ENCODE peak calls at places on chromosomes 4 and X, in seven cellular contexts. One of them, this sample, is unnamed.

GRCh38 chr4:10089346-10089745 is 27.3 kb downstream of the WDR1 start:
- DNase-seq in IMR-90: no peak
- DNase-seq in lower lobe of right lung: peak
- DNase-seq in EL: no peak
- DNase-seq in cardiac septum: no peak
- DNase-seq in AG10803: no peak
- DNase-seq in HEK293T: peak
- DNase-seq in this sample: no peak

GRCh38 chr4:165872443-165873297 is at the start of gene TLL1:
- DNase-seq in IMR-90: no peak
- DNase-seq in lower lobe of right lung: no peak
- DNase-seq in EL: peak
- DNase-seq in cardiac septum: no peak
- DNase-seq in AG10803: no peak
- DNase-seq in HEK293T: peak
- DNase-seq in this sample: peak

GRCh38 chr4:130422255-130422654 is 1326.3 kb downstream of the C4orf33 start:
- DNase-seq in IMR-90: no peak
- DNase-seq in lower lobe of right lung: no peak
- DNase-seq in EL: no peak
- DNase-seq in cardiac septum: no peak
- DNase-seq in AG10803: no peak
- DNase-seq in HEK293T: no peak
- DNase-seq in this sample: no peak

GRCh38 chrX:39304746-39305145 is 503.5 kb downstream of the MID1IP1 start:
- DNase-seq in IMR-90: no peak
- DNase-seq in lower lobe of right lung: no peak
- DNase-seq in EL: no peak
- DNase-seq in cardiac septum: no peak
- DNase-seq in AG10803: no peak
- DNase-seq in HEK293T: no peak
- DNase-seq in this sample: no peak

GRCh38 chr4:104394409-104394813 is 100.3 kb downstream of the CXXC4 start:
- DNase-seq in IMR-90: no peak
- DNase-seq in lower lobe of right lung: peak
- DNase-seq in EL: no peak
- DNase-seq in cardiac septum: no peak
- DNase-seq in AG10803: no peak
- DNase-seq in HEK293T: peak
- DNase-seq in this sample: no peak

GRCh38 chr4:179586460-179586859 is 2144.2 kb upstream of the AGA start:
- DNase-seq in IMR-90: peak
- DNase-seq in lower lobe of right lung: no peak
- DNase-seq in EL: peak
- DNase-seq in cardiac septum: no peak
- DNase-seq in AG10803: no peak
- DNase-seq in HEK293T: no peak
- DNase-seq in this sample: no peak

GRCh38 chr4:23775694-23776093 is 114.2 kb downstream of the PPARGC1A start:
- DNase-seq in IMR-90: no peak
- DNase-seq in lower lobe of right lung: no peak
- DNase-seq in EL: no peak
- DNase-seq in cardiac septum: no peak
- DNase-seq in AG10803: no peak
- DNase-seq in HEK293T: no peak
- DNase-seq in this sample: no peak

GRCh38 chrX:15930585-15930984 is 76.0 kb upstream of the AP1S2 start:
- DNase-seq in IMR-90: peak
- DNase-seq in lower lobe of right lung: no peak
- DNase-seq in EL: peak
- DNase-seq in cardiac septum: no peak
- DNase-seq in AG10803: peak
- DNase-seq in HEK293T: no peak
- DNase-seq in this sample: peak

GRCh38 chr4:28916585-28916984 is 1803.6 kb upstream of the PCDH7 start:
- DNase-seq in IMR-90: no peak
- DNase-seq in lower lobe of right lung: no peak
- DNase-seq in EL: peak
- DNase-seq in cardiac septum: no peak
- DNase-seq in AG10803: no peak
- DNase-seq in HEK293T: no peak
- DNase-seq in this sample: no peak

GRCh38 chr4:153933851-153934688 is 145.2 kb upstream of the SFRP2 start:
- DNase-seq in IMR-90: no peak
- DNase-seq in lower lobe of right lung: no peak
- DNase-seq in EL: no peak
- DNase-seq in cardiac septum: no peak
- DNase-seq in AG10803: peak
- DNase-seq in HEK293T: no peak
- DNase-seq in this sample: no peak

GRCh38 chr4:162683659-162684370 is 482.9 kb downstream of the NAF1 start:
- DNase-seq in IMR-90: no peak
- DNase-seq in lower lobe of right lung: no peak
- DNase-seq in EL: peak
- DNase-seq in cardiac septum: no peak
- DNase-seq in AG10803: no peak
- DNase-seq in HEK293T: no peak
- DNase-seq in this sample: peak

GRCh38 chrX:23782455-23782854 is 518 bp upstream of the SAT1 start:
- DNase-seq in IMR-90: no peak
- DNase-seq in lower lobe of right lung: no peak
- DNase-seq in EL: no peak
- DNase-seq in cardiac septum: no peak
- DNase-seq in AG10803: no peak
- DNase-seq in HEK293T: no peak
- DNase-seq in this sample: no peak

GRCh38 chr4:3786196-3786869 is 20.1 kb downstream of the ADRA2C start:
- DNase-seq in IMR-90: no peak
- DNase-seq in lower lobe of right lung: no peak
- DNase-seq in EL: no peak
- DNase-seq in cardiac septum: no peak
- DNase-seq in AG10803: no peak
- DNase-seq in HEK293T: no peak
- DNase-seq in this sample: no peak

GRCh38 chrX:64313624-64314023 is 81.6 kb downstream of the MTMR8 start:
- DNase-seq in IMR-90: no peak
- DNase-seq in lower lobe of right lung: no peak
- DNase-seq in EL: no peak
- DNase-seq in cardiac septum: no peak
- DNase-seq in AG10803: no peak
- DNase-seq in HEK293T: no peak
- DNase-seq in this sample: no peak

GRCh38 chr4:57094482-57095223 is 15.5 kb downstream of the IGFBP7 start:
- DNase-seq in IMR-90: peak
- DNase-seq in lower lobe of right lung: no peak
- DNase-seq in EL: peak
- DNase-seq in cardiac septum: no peak
- DNase-seq in AG10803: peak
- DNase-seq in HEK293T: no peak
- DNase-seq in this sample: peak

GRCh38 chr4:48129307-48130014 is 4.6 kb downstream of the TXK start:
- DNase-seq in IMR-90: no peak
- DNase-seq in lower lobe of right lung: no peak
- DNase-seq in EL: peak
- DNase-seq in cardiac septum: no peak
- DNase-seq in AG10803: no peak
- DNase-seq in HEK293T: no peak
- DNase-seq in this sample: no peak

GRCh38 chrX:130108647-130109428 is 1.5 kb downstream of the ELF4 start:
- DNase-seq in IMR-90: no peak
- DNase-seq in lower lobe of right lung: peak
- DNase-seq in EL: peak
- DNase-seq in cardiac septum: no peak
- DNase-seq in AG10803: peak
- DNase-seq in HEK293T: no peak
- DNase-seq in this sample: peak

GRCh38 chr4:125979868-125980412 is 665.2 kb downstream of the FAT4 start:
- DNase-seq in IMR-90: no peak
- DNase-seq in lower lobe of right lung: no peak
- DNase-seq in EL: no peak
- DNase-seq in cardiac septum: no peak
- DNase-seq in AG10803: peak
- DNase-seq in HEK293T: no peak
- DNase-seq in this sample: no peak

GRCh38 chr4:183517781-183518180 is 12.9 kb downstream of the ING2 start:
- DNase-seq in IMR-90: peak
- DNase-seq in lower lobe of right lung: no peak
- DNase-seq in EL: no peak
- DNase-seq in cardiac septum: no peak
- DNase-seq in AG10803: no peak
- DNase-seq in HEK293T: no peak
- DNase-seq in this sample: no peak

GRCh38 chr4:28373601-28374000 is 1513.0 kb downstream of the STIM2 start:
- DNase-seq in IMR-90: peak
- DNase-seq in lower lobe of right lung: no peak
- DNase-seq in EL: peak
- DNase-seq in cardiac septum: no peak
- DNase-seq in AG10803: peak
- DNase-seq in HEK293T: no peak
- DNase-seq in this sample: no peak

GRCh38 chr4:89914609-89915008 is 20.0 kb downstream of the MMRN1 start:
- DNase-seq in IMR-90: no peak
- DNase-seq in lower lobe of right lung: no peak
- DNase-seq in EL: no peak
- DNase-seq in cardiac septum: no peak
- DNase-seq in AG10803: no peak
- DNase-seq in HEK293T: no peak
- DNase-seq in this sample: peak

GRCh38 chr4:123361195-123361861 is 35.3 kb upstream of the SPRY1 start:
- DNase-seq in IMR-90: peak
- DNase-seq in lower lobe of right lung: no peak
- DNase-seq in EL: peak
- DNase-seq in cardiac septum: no peak
- DNase-seq in AG10803: peak
- DNase-seq in HEK293T: no peak
- DNase-seq in this sample: peak

GRCh38 chr4:72744103-72744725 is 175.2 kb upstream of the ADAMTS3 start:
- DNase-seq in IMR-90: no peak
- DNase-seq in lower lobe of right lung: no peak
- DNase-seq in EL: no peak
- DNase-seq in cardiac septum: no peak
- DNase-seq in AG10803: no peak
- DNase-seq in HEK293T: no peak
- DNase-seq in this sample: no peak

GRCh38 chr4:165493359-165493758 is 114.6 kb downstream of the CPE start:
- DNase-seq in IMR-90: peak
- DNase-seq in lower lobe of right lung: peak
- DNase-seq in EL: peak
- DNase-seq in cardiac septum: peak
- DNase-seq in AG10803: peak
- DNase-seq in HEK293T: peak
- DNase-seq in this sample: peak

GRCh38 chr4:94126669-94127068 is 81.0 kb upstream of the SMARCAD1 start:
- DNase-seq in IMR-90: no peak
- DNase-seq in lower lobe of right lung: no peak
- DNase-seq in EL: no peak
- DNase-seq in cardiac septum: no peak
- DNase-seq in AG10803: no peak
- DNase-seq in HEK293T: peak
- DNase-seq in this sample: peak

GRCh38 chr4:111883557-111883999 is 261.7 kb upstream of the FAM241A start:
- DNase-seq in IMR-90: no peak
- DNase-seq in lower lobe of right lung: no peak
- DNase-seq in EL: no peak
- DNase-seq in cardiac septum: no peak
- DNase-seq in AG10803: peak
- DNase-seq in HEK293T: peak
- DNase-seq in this sample: no peak